ENCODE peak calls at places on chromosomes 3 and 15, in four cellular contexts. One of them, this sample, is unnamed.

GRCh38 chr3:87268646-87269211 is 7.7 kb downstream of the POU1F1 start:
- DNase-seq in A549: no peak
- DNase-seq in K562: no peak
- DNase-seq in HepG2: no peak
- DNase-seq in this sample: no peak

GRCh38 chr3:172244011-172244410 is 204.2 kb downstream of the GHSR start:
- DNase-seq in A549: peak
- DNase-seq in K562: no peak
- DNase-seq in HepG2: no peak
- DNase-seq in this sample: no peak

GRCh38 chr15:94417464-94418293 is 186.3 kb downstream of the MCTP2 start:
- DNase-seq in A549: no peak
- DNase-seq in K562: no peak
- DNase-seq in HepG2: no peak
- DNase-seq in this sample: no peak

GRCh38 chr15:70563561-70564095 is 199.7 kb downstream of the UACA start:
- DNase-seq in A549: no peak
- DNase-seq in K562: no peak
- DNase-seq in HepG2: no peak
- DNase-seq in this sample: no peak

GRCh38 chr15:70863450-70864218 is 9.7 kb upstream of the LARP6 start:
- DNase-seq in A549: peak
- DNase-seq in K562: no peak
- DNase-seq in HepG2: peak
- DNase-seq in this sample: no peak

GRCh38 chr3:7545334-7545733 is 684.4 kb downstream of the GRM7 start:
- DNase-seq in A549: no peak
- DNase-seq in K562: no peak
- DNase-seq in HepG2: no peak
- DNase-seq in this sample: no peak

GRCh38 chr3:29440321-29441019 is 159.6 kb downstream of the RBMS3 start:
- DNase-seq in A549: no peak
- DNase-seq in K562: no peak
- DNase-seq in HepG2: no peak
- DNase-seq in this sample: no peak

GRCh38 chr3:4734454-4734853 is 241.3 kb downstream of the ITPR1 start:
- DNase-seq in A549: no peak
- DNase-seq in K562: no peak
- DNase-seq in HepG2: no peak
- DNase-seq in this sample: no peak

GRCh38 chr3:163708428-163708827 is 1369.9 kb downstream of the SI start:
- DNase-seq in A549: no peak
- DNase-seq in K562: no peak
- DNase-seq in HepG2: no peak
- DNase-seq in this sample: no peak

GRCh38 chr15:49620658-49621326 is at the start of the genes DTWD1 and FAM227B:
- DNase-seq in A549: peak
- DNase-seq in K562: peak
- DNase-seq in HepG2: peak
- DNase-seq in this sample: peak

GRCh38 chr3:195849322-195850074 is 37.8 kb upstream of the MUC4 start:
- DNase-seq in A549: peak
- DNase-seq in K562: no peak
- DNase-seq in HepG2: peak
- DNase-seq in this sample: no peak

GRCh38 chr3:69740103-69741021 is 1.1 kb downstream of the MITF start:
- DNase-seq in A549: no peak
- DNase-seq in K562: peak
- DNase-seq in HepG2: no peak
- DNase-seq in this sample: no peak

GRCh38 chr3:157418104-157418503 is 18.5 kb upstream of the PTX3 start:
- DNase-seq in A549: no peak
- DNase-seq in K562: no peak
- DNase-seq in HepG2: no peak
- DNase-seq in this sample: no peak

GRCh38 chr15:64982472-64982871 is 7.2 kb downstream of the SPG21 start:
- DNase-seq in A549: no peak
- DNase-seq in K562: no peak
- DNase-seq in HepG2: no peak
- DNase-seq in this sample: no peak

GRCh38 chr15:48721061-48721810 is 75.7 kb upstream of the FBN1 start:
- DNase-seq in A549: no peak
- DNase-seq in K562: no peak
- DNase-seq in HepG2: no peak
- DNase-seq in this sample: no peak

GRCh38 chr15:68413363-68414255 is 18.4 kb downstream of the ITGA11 start:
- DNase-seq in A549: no peak
- DNase-seq in K562: no peak
- DNase-seq in HepG2: no peak
- DNase-seq in this sample: no peak

GRCh38 chr3:119033393-119034255 is 1.0 kb downstream of the IGSF11 start:
- DNase-seq in A549: no peak
- DNase-seq in K562: no peak
- DNase-seq in HepG2: no peak
- DNase-seq in this sample: no peak

GRCh38 chr3:71695000-71695482 is 30.2 kb downstream of the EIF4E3 start:
- DNase-seq in A549: no peak
- DNase-seq in K562: no peak
- DNase-seq in HepG2: peak
- DNase-seq in this sample: no peak

GRCh38 chr3:15502616-15503015 is 18.9 kb downstream of the COLQ start:
- DNase-seq in A549: no peak
- DNase-seq in K562: no peak
- DNase-seq in HepG2: no peak
- DNase-seq in this sample: no peak

GRCh38 chr15:51366911-51367310 is 25.5 kb downstream of the GLDN start:
- DNase-seq in A549: no peak
- DNase-seq in K562: no peak
- DNase-seq in HepG2: no peak
- DNase-seq in this sample: no peak

GRCh38 chr3:127478922-127479321 is 111.6 kb downstream of the TPRA1 start:
- DNase-seq in A549: no peak
- DNase-seq in K562: no peak
- DNase-seq in HepG2: no peak
- DNase-seq in this sample: no peak

GRCh38 chr15:40441736-40442531 is 1.2 kb downstream of the BAHD1 start:
- DNase-seq in A549: no peak
- DNase-seq in K562: peak
- DNase-seq in HepG2: no peak
- DNase-seq in this sample: no peak

GRCh38 chr15:32657198-32657886 is 15.8 kb downstream of the SCG5 start:
- DNase-seq in A549: no peak
- DNase-seq in K562: no peak
- DNase-seq in HepG2: no peak
- DNase-seq in this sample: no peak

GRCh38 chr3:37571269-37571668 is 290.4 kb upstream of the CTDSPL start:
- DNase-seq in A549: no peak
- DNase-seq in K562: no peak
- DNase-seq in HepG2: no peak
- DNase-seq in this sample: no peak

GRCh38 chr15:90790561-90790960 is 73.4 kb downstream of the BLM start:
- DNase-seq in A549: no peak
- DNase-seq in K562: no peak
- DNase-seq in HepG2: no peak
- DNase-seq in this sample: no peak

GRCh38 chr3:51955893-51956770 is 951 bp downstream of the GPR62 start:
- DNase-seq in A549: no peak
- DNase-seq in K562: no peak
- DNase-seq in HepG2: no peak
- DNase-seq in this sample: no peak

GRCh38 chr3:109597438-109597837 is 260.1 kb upstream of the DPPA4 start:
- DNase-seq in A549: no peak
- DNase-seq in K562: no peak
- DNase-seq in HepG2: no peak
- DNase-seq in this sample: no peak

GRCh38 chr3:150528359-150528797 is 17.9 kb downstream of the SERP1 start:
- DNase-seq in A549: no peak
- DNase-seq in K562: no peak
- DNase-seq in HepG2: no peak
- DNase-seq in this sample: no peak

GRCh38 chr15:44296625-44297524 is 8.4 kb downstream of the GOLM2 start:
- DNase-seq in A549: peak
- DNase-seq in K562: peak
- DNase-seq in HepG2: peak
- DNase-seq in this sample: no peak

GRCh38 chr3:15982667-15983145 is 184.9 kb upstream of the ANKRD28 start:
- DNase-seq in A549: no peak
- DNase-seq in K562: no peak
- DNase-seq in HepG2: no peak
- DNase-seq in this sample: no peak

GRCh38 chr3:20935791-20936190 is 749.8 kb upstream of the SGO1 start:
- DNase-seq in A549: no peak
- DNase-seq in K562: no peak
- DNase-seq in HepG2: no peak
- DNase-seq in this sample: no peak

GRCh38 chr3:43366466-43366865 is 80.1 kb downstream of the SNRK start:
- DNase-seq in A549: no peak
- DNase-seq in K562: no peak
- DNase-seq in HepG2: no peak
- DNase-seq in this sample: no peak

GRCh38 chr3:42712716-42713372 is 10.2 kb upstream of the HHATL start:
- DNase-seq in A549: no peak
- DNase-seq in K562: no peak
- DNase-seq in HepG2: no peak
- DNase-seq in this sample: no peak

GRCh38 chr3:104436536-104436935 is 930.2 kb upstream of the ALCAM start:
- DNase-seq in A549: no peak
- DNase-seq in K562: no peak
- DNase-seq in HepG2: no peak
- DNase-seq in this sample: no peak

GRCh38 chr3:148809835-148810234 is 17.8 kb upstream of the CPB1 start:
- DNase-seq in A549: no peak
- DNase-seq in K562: no peak
- DNase-seq in HepG2: no peak
- DNase-seq in this sample: no peak

DNA sequence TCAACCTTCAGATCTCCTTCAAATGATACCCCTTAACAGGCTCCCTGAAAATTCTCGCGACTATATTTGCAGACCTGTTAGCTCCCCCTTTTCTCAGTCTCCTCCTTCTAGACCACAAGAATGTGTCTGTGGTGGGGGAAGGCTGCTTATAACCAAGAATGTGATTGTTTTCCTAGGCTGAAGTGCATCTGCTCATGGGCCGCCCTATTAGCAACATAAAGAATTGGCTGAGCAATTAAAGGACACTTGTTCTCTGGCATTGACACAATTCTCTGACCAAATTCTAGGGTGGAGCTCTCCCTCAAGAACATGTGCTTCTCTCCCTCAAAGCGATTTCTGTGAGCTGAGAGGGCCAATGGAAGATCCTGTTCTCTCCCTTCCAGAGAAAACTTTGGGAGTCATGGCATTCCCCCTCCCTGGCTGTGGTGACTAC is 19.0 kb upstream of the LIMD1 start:
- DNase-seq in A549: no peak
- DNase-seq in K562: no peak
- DNase-seq in HepG2: no peak
- DNase-seq in this sample: no peak
- TF ChIP-seq POLR2AphosphoS2 in A549: no peak
- TF ChIP-seq POLR2AphosphoS2 in K562: no peak
- TF ChIP-seq POLR2AphosphoS2 in HepG2: no peak
- TF ChIP-seq POLR2AphosphoS2 in this sample: no peak

DNA sequence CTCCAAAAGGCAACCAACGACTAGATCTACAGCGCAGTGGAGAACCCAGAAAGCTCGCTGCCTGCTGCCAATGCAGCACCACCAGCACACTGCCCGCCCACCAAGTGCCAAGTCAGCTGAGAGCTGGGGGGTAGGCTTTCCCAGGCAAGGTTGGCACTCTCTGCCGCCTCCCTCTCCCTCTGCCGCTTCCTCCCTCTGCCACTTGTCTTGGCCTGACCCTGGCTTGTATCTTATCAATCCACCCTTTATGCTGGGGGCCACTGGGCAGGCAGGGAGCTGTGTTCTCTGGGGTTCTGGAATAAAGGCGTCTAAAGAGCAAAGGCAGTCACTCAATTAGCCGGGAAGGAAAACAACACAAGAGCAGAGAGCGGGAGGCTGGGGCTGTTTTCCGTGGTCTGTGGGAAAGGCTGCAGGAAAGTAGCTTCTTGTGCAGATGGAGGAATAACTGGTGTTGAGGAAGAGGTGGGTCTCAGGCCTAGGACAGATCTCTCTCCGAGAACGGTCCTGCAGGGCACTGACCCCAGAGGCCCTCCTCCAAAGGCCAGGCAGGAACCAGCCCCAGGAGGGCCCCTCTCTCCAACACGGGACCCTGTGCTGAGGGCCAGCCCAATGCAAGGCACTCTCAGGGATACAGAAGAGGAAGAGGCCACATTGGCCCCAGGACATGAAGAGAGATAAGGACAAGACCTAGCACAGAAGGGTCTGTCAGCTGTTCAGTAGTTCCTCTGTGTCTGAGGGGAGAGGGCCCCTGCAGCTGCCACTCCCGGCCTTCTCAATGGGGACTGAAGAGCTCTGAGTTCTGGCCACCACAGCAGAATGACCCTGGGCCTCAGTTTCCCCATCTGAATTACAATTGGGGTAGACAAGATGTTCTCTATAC is 30.8 kb downstream of the ACSBG1 start:
- DNase-seq in A549: no peak
- DNase-seq in K562: no peak
- DNase-seq in HepG2: no peak
- DNase-seq in this sample: no peak
- TF ChIP-seq POLR2AphosphoS2 in A549: no peak
- TF ChIP-seq POLR2AphosphoS2 in K562: no peak
- TF ChIP-seq POLR2AphosphoS2 in HepG2: no peak
- TF ChIP-seq POLR2AphosphoS2 in this sample: no peak

GRCh38 chr15:58214941-58215340 is 76.8 kb downstream of the AQP9 start:
- DNase-seq in A549: no peak
- DNase-seq in K562: no peak
- DNase-seq in HepG2: no peak
- DNase-seq in this sample: no peak

GRCh38 chr15:58213587-58214360 is 75.6 kb downstream of the AQP9 start:
- DNase-seq in A549: no peak
- DNase-seq in K562: no peak
- DNase-seq in HepG2: no peak
- DNase-seq in this sample: no peak

GRCh38 chr15:58212909-58213526 is 74.8 kb downstream of the AQP9 start:
- DNase-seq in A549: peak
- DNase-seq in K562: peak
- DNase-seq in HepG2: peak
- DNase-seq in this sample: no peak
- TF ChIP-seq POLR2AphosphoS2 in A549: no peak
- TF ChIP-seq POLR2AphosphoS2 in K562: no peak
- TF ChIP-seq POLR2AphosphoS2 in HepG2: no peak
- TF ChIP-seq POLR2AphosphoS2 in this sample: no peak

DNA sequence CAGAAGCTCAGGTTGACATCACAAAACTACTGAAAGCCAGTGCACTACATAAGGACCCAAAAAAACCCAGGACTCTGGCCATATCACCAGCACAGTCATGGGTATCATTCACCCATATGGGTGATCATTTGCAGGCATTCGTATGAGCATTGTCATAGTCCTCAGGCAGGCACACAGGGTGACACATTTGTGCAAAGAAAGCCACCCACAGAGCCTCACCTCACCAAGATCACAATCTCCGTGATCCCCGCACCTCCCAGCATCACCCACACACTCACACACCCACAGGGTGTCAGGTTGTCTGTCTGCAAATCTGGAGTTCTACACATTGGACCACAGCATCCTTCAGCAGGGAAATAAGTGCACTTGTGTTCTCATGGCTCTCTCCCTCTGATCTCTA is 166.0 kb upstream of the LPP start:
- DNase-seq in A549: no peak
- DNase-seq in K562: no peak
- DNase-seq in HepG2: no peak
- DNase-seq in this sample: no peak
- TF ChIP-seq POLR2AphosphoS2 in A549: no peak
- TF ChIP-seq POLR2AphosphoS2 in K562: no peak
- TF ChIP-seq POLR2AphosphoS2 in HepG2: no peak
- TF ChIP-seq POLR2AphosphoS2 in this sample: no peak